ENCODE peak calls at places on chromosomes 6 and 20, in eight cellular contexts. M is stimulated activated CD8-positive, alpha-beta memory T cell treated with anti-CD3 and anti-CD28 coated beads, Interleukin-7, amount 100 ng/mL, for 24 hours; L is right cardiac atrium; J is CD8-positive, alpha-beta T cell; K is RWPE2; P is WTC11; N is T follicular helper cell; Q is left colon. S is an unnamed sample.

GRCh38 chr6:142195862-142196536 is 48.9 kb downstream of the VTA1 start:
- DNase-seq in L (no peak), N (no peak), J (no peak), P (no peak), M (no peak), K (no peak), Q (no peak), S (no peak)

GRCh38 chr20:2026514-2026913 is 32.7 kb upstream of the PDYN start:
- DNase-seq in P (no peak), K (no peak), M (no peak), L (no peak), N (no peak), J (no peak), Q (no peak), S (no peak)

GRCh38 chr6:127812985-127813681 is 87.7 kb downstream of the THEMIS start:
- DNase-seq in Q (no peak), P (no peak), J (no peak), N (no peak), K (no peak), L (no peak), M (no peak), S (no peak)

GRCh38 chr6:73560853-73561407 is 40.1 kb upstream of the EEF1A1 start:
- DNase-seq in N (no peak), K (no peak), L (no peak), M (no peak), J (no peak), Q (no peak), P (no peak), S (no peak)

GRCh38 chr6:89208551-89208950 is 8.6 kb downstream of the GABRR1 start:
- DNase-seq in K (no peak), J (no peak), L (peak), P (no peak), N (no peak), Q (no peak), M (no peak), S (no peak)

GRCh38 chr20:8005575-8006366 is 13.8 kb downstream of the TMX4 start:
- DNase-seq in N (no peak), K (no peak), P (no peak), M (no peak), L (peak), Q (no peak), J (no peak), S (no peak)

GRCh38 chr6:106159531-106159940 is 73.4 kb downstream of the PRDM1 start:
- DNase-seq in M (no peak), Q (no peak), N (no peak), K (no peak), J (no peak), P (no peak), L (no peak), S (no peak)

GRCh38 chr20:23601715-23602114 is 4.0 kb downstream of the CST9 start:
- DNase-seq in J (no peak), K (no peak), L (no peak), N (no peak), Q (no peak), M (no peak), P (no peak), S (no peak)

GRCh38 chr6:101887532-101887931 is 494.0 kb downstream of the GRIK2 start:
- DNase-seq in N (no peak), K (no peak), M (no peak), Q (no peak), L (no peak), P (no peak), J (no peak), S (no peak)

GRCh38 chr6:41460742-41461336 is 85.3 kb upstream of the FOXP4 start:
- DNase-seq in Q (no peak), N (no peak), P (no peak), K (no peak), M (no peak), J (no peak), L (no peak), S (no peak)

GRCh38 chr6:104705095-104705707 is 154.5 kb downstream of the HACE1 start:
- DNase-seq in L (peak), Q (no peak), M (no peak), J (no peak), K (no peak), P (no peak), N (peak), S (peak)

GRCh38 chr20:891121-892080 is 24.7 kb downstream of the ANGPT4 start:
- DNase-seq in Q (no peak), N (no peak), L (peak), J (no peak), P (no peak), M (no peak), K (no peak), S (peak)

GRCh38 chr6:36631326-36632046 is 37.3 kb downstream of the SRSF3 start:
- DNase-seq in N (no peak), M (no peak), P (no peak), Q (no peak), K (no peak), L (no peak), J (no peak), S (no peak)

GRCh38 chr6:14066782-14067406 is 50.7 kb upstream of the CD83 start:
- DNase-seq in L (no peak), M (no peak), K (no peak), P (no peak), Q (no peak), N (no peak), J (no peak), S (peak)

GRCh38 chr6:26311012-26311384 is 54.0 kb upstream of the BTN3A2 start:
- DNase-seq in N (no peak), L (peak), P (peak), M (no peak), J (no peak), Q (no peak), K (no peak), S (no peak)

GRCh38 chr6:137928286-137928685 is 61.2 kb downstream of the TNFAIP3 start:
- DNase-seq in K (no peak), P (no peak), J (no peak), N (no peak), M (no peak), L (peak), Q (no peak), S (no peak)

GRCh38 chr20:17571153-17571527 is 1.3 kb downstream of the DSTN start:
- DNase-seq in P (no peak), K (no peak), Q (no peak), J (no peak), L (no peak), N (no peak), M (no peak), S (no peak)

GRCh38 chr6:32932132-32932868 is 8.5 kb downstream of the HLA-DMB start:
- DNase-seq in K (no peak), J (no peak), N (no peak), P (no peak), Q (no peak), L (no peak), M (no peak), S (no peak)

GRCh38 chr20:6162239-6162638 is 39.4 kb upstream of the FERMT1 start:
- DNase-seq in J (no peak), L (peak), P (no peak), Q (peak), M (no peak), K (no peak), N (no peak), S (peak)

GRCh38 chr6:155807243-155807642 is 351.6 kb upstream of the NOX3 start:
- DNase-seq in N (no peak), J (no peak), M (no peak), Q (no peak), P (no peak), K (no peak), L (no peak), S (no peak)

GRCh38 chr20:43186312-43186711 is 3.4 kb downstream of the PTPRT start:
- DNase-seq in M (no peak), L (no peak), P (no peak), Q (no peak), J (no peak), N (no peak), K (no peak), S (no peak)

GRCh38 chr20:37343994-37344355 is 2.0 kb upstream of the SRC start:
- DNase-seq in N (no peak), L (no peak), K (no peak), J (no peak), Q (no peak), P (no peak), M (no peak), S (no peak)

GRCh38 chr20:57941572-57942381 is 232.0 kb upstream of the PMEPA1 start:
- DNase-seq in N (no peak), J (no peak), P (no peak), K (no peak), L (no peak), M (no peak), Q (peak), S (no peak)

GRCh38 chr6:17336425-17336824 is 55.3 kb downstream of the RBM24 start:
- DNase-seq in Q (no peak), K (no peak), P (no peak), M (no peak), J (no peak), L (no peak), N (no peak), S (no peak)

S was measured in heart right ventricle.